ENCODE peak calls at places on chromosomes 2 and 18, in seven cellular contexts. O, R, L, E, I, J and K are unnamed samples.

GRCh38 chr2:241218131-241219029 is 29.9 kb downstream of the ANO7 start:
- DNase-seq in E (peak), I (peak), L (peak), J (peak), O (peak), R (peak), K (peak)

GRCh38 chr2:233032551-233033320 is at the start of gene NEU2:
- DNase-seq in O (no peak), J (no peak), E (no peak), R (no peak), L (no peak), I (no peak), K (no peak)

GRCh38 chr2:86254576-86255538 is 55.6 kb downstream of the MRPL35 start:
- DNase-seq in E (no peak), I (no peak), J (no peak), R (no peak), L (no peak), O (no peak), K (no peak)

GRCh38 chr2:113167962-113168340 is 5.8 kb upstream of the PSD4 start:
- DNase-seq in O (no peak), J (no peak), I (no peak), L (no peak), E (no peak), R (no peak), K (no peak)

GRCh38 chr2:33839791-33840190 is 240.7 kb upstream of the FAM98A start:
- DNase-seq in L (no peak), E (no peak), O (no peak), R (no peak), I (no peak), J (no peak), K (no peak)

GRCh38 chr2:222269132-222269531 is 29.7 kb downstream of the PAX3 start:
- DNase-seq in L (no peak), R (peak), E (no peak), J (no peak), O (no peak), I (no peak), K (no peak)

GRCh38 chr2:152814475-152815030 is 96.1 kb downstream of the ARL6IP6 start:
- DNase-seq in L (no peak), O (no peak), I (peak), R (no peak), J (no peak), E (no peak), K (no peak)

GRCh38 chr18:58635891-58636290 is 7.0 kb upstream of the ALPK2 start:
- DNase-seq in R (no peak), J (no peak), I (peak), L (no peak), E (no peak), O (no peak), K (no peak)

GRCh38 chr2:11161747-11162146 is 6.5 kb downstream of the SLC66A3 start:
- DNase-seq in O (no peak), R (no peak), L (no peak), I (no peak), J (no peak), E (no peak), K (no peak)

GRCh38 chr2:191050640-191050987 is 36.6 kb upstream of the STAT1 start:
- DNase-seq in R (no peak), J (no peak), O (peak), E (no peak), I (no peak), L (no peak), K (no peak)

GRCh38 chr2:234289789-234290188 is 207.1 kb downstream of the ARL4C start:
- DNase-seq in J (peak), L (no peak), E (no peak), R (no peak), O (peak), I (peak), K (no peak)

GRCh38 chr2:4174796-4175195 is 471.4 kb downstream of the DCDC2C start:
- DNase-seq in J (no peak), O (no peak), L (no peak), I (no peak), E (no peak), R (no peak), K (no peak)

GRCh38 chr2:232883116-232883721 is 13.2 kb downstream of the SNORC start:
- DNase-seq in O (no peak), L (no peak), R (no peak), I (no peak), J (no peak), E (no peak), K (no peak)